ENCODE peak calls at places on chromosome 16, in five cellular contexts. K, W, I, F and V are unnamed samples.
A peak's percentile ranks its signal among the peaks of the same experiment; 100 is the strongest.

GRCh38 chr16:73058616-73059409 is 10.9 kb upstream of the ZFHX3 start:
- DNase-seq in F (peak; percentile 51), K (peak; percentile 13), I (peak; percentile 80), W (no peak), V (peak; percentile 51)

GRCh38 chr16:87391324-87391949 is 699 bp upstream of the MAP1LC3B start:
- DNase-seq in F (peak; percentile 71), K (no peak), W (no peak), I (peak; percentile 92), V (peak; percentile 75)

GRCh38 chr16:85524630-85525463 is 88.3 kb upstream of the GSE1 start:
- DNase-seq in I (peak; percentile 92), F (no peak), K (no peak), W (no peak), V (peak; percentile 51)

GRCh38 chr16:87766485-87766797 is 655 bp upstream of the KLHDC4 start:
- DNase-seq in F (no peak), K (no peak), I (no peak), W (no peak), V (peak; percentile 14)

GRCh38 chr16:10895053-10895946 is 18.3 kb downstream of the CIITA start:
- DNase-seq in I (no peak), W (no peak), F (no peak), K (peak; percentile 27), V (no peak)

GRCh38 chr16:89315791-89316581 is 98.5 kb downstream of the ZNF778 start:
- DNase-seq in F (no peak), I (no peak), W (peak; percentile 50), K (peak; percentile 57), V (peak; percentile 76)

GRCh38 chr16:20114356-20114755 is 40.7 kb upstream of the GPR139 start:
- DNase-seq in I (no peak), W (no peak), F (no peak), K (no peak), V (peak; percentile 64)

GRCh38 chr16:52251495-52251894 is 295.4 kb downstream of the TOX3 start:
- DNase-seq in K (no peak), W (no peak), F (no peak), I (no peak), V (no peak)

GRCh38 chr16:90040152-90041023 is 21.1 kb upstream of the DBNDD1 start:
- DNase-seq in F (no peak), K (no peak), W (no peak), I (no peak), V (no peak)